ENCODE peak calls at places on chromosome X, in seven cellular contexts. G, B, C, D, P, A and Y are unnamed samples.

GRCh38 chrX:70477734-70478075 is 33.1 kb downstream of the DLG3 start:
- DNase-seq in G (no peak), B (no peak), C (no peak), D (no peak), P (no peak), A (no peak), Y (no peak)

GRCh38 chrX:20666316-20666715 is 399.6 kb upstream of the RPS6KA3 start:
- DNase-seq in G (no peak), B (no peak), C (no peak), D (no peak), P (no peak), A (no peak), Y (no peak)

GRCh38 chrX:107840971-107841370 is 15.3 kb downstream of the MID2 start:
- DNase-seq in G (no peak), B (no peak), C (no peak), D (no peak), P (no peak), A (no peak), Y (no peak)

GRCh38 chrX:110915120-110915519 is 119.5 kb upstream of the CHRDL1 start:
- DNase-seq in G (peak), B (no peak), C (no peak), D (no peak), P (peak), A (no peak), Y (no peak)

GRCh38 chrX:44343412-44343942 is at the start of gene EFHC2:
- DNase-seq in G (no peak), B (peak), C (peak), D (no peak), P (peak), A (peak), Y (no peak)

GRCh38 chrX:19382500-19383145 is 38.9 kb downstream of the PDHA1 start:
- DNase-seq in G (peak), B (peak), C (peak), D (peak), P (peak), A (peak), Y (peak)

GRCh38 chrX:56130436-56130835 is 101.7 kb upstream of the KLF8 start:
- DNase-seq in G (no peak), B (no peak), C (no peak), D (no peak), P (no peak), A (no peak), Y (no peak)

GRCh38 chrX:139932077-139932900 is 564 bp downstream of the ATP11C start:
- DNase-seq in G (peak), B (no peak), C (no peak), D (peak), P (peak), A (no peak), Y (no peak)

GRCh38 chrX:65578346-65578745 is 43.8 kb upstream of the LAS1L start:
- DNase-seq in G (no peak), B (no peak), C (no peak), D (no peak), P (no peak), A (no peak), Y (no peak)

GRCh38 chrX:101028562-101028961 is 23.3 kb downstream of the TRMT2B start:
- DNase-seq in G (no peak), B (peak), C (no peak), D (no peak), P (no peak), A (no peak), Y (no peak)

GRCh38 chrX:154372612-154373022 is 1.8 kb downstream of the FLNA start:
- DNase-seq in G (peak), B (peak), C (no peak), D (no peak), P (peak), A (no peak), Y (no peak)

GRCh38 chrX:149453911-149454820 is 50.9 kb downstream of the IDS start:
- DNase-seq in G (no peak), B (no peak), C (no peak), D (no peak), P (no peak), A (no peak), Y (no peak)

GRCh38 chrX:143854006-143854405 is 29.9 kb upstream of the UBE2NL start:
- DNase-seq in G (peak), B (no peak), C (no peak), D (no peak), P (peak), A (no peak), Y (no peak)

GRCh38 chrX:84219551-84219950 is 31.6 kb upstream of the RPS6KA6 start:
- DNase-seq in G (no peak), B (peak), C (no peak), D (no peak), P (no peak), A (no peak), Y (no peak)

DNA sequence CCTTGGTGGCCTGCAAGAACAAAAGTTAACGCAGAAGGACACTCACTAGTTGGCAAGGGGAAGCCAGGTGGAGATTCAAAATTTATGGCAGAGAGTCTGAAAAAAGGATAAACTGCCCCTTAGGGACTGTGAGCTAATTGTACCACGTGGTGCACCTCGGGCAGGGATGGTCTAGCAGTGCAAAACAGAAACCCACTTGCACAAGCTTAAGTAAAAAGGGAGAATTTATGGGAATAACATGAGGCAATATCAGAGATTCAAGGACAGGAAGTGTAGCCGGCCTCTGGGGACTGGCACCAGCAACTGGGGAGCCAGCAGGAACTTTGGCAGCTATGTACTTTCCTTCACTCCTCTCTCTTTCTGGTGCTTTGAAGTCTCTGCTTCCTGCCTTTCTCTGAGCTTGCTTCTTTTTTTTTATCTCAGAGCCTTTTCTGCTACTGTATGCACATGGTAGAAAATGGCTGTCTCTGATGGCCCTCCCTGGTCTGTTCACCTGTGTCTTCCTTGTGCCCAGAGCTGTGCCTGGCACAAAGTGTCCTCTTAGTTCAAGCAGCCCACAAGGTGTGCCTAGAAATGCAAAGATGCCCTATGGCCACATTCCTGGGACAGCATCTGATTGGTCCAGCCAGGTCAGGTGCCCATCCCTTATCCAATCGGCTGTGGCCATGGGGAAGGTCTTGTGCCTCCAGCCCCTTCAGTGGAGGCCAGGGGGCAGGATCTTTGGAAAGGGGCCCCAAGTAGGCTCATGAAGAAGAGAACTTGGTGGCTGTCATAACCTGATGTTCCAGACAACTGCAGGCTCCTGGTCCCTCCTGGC is 114.8 kb upstream of the ATP6AP2 start:
- DNase-seq in G (no peak), B (no peak), C (no peak), D (no peak), P (peak), A (no peak), Y (no peak)
- H3K23ac ChIP-seq in G (no peak), B (no peak), C (no peak), D (no peak), P (no peak), A (no peak), Y (no peak)

GRCh38 chrX:67295924-67296323 is 247.9 kb upstream of the AR start:
- DNase-seq in G (no peak), B (no peak), C (no peak), D (no peak), P (no peak), A (no peak), Y (no peak)
- H3K4me2 ChIP-seq in G (no peak), B (no peak), C (no peak), D (no peak), P (no peak), A (no peak), Y (no peak)

GRCh38 chrX:133493366-133493765 is 78.1 kb upstream of the GPC4 start:
- DNase-seq in G (no peak), B (no peak), C (no peak), D (no peak), P (no peak), A (no peak), Y (no peak)

GRCh38 chrX:133495464-133496391 is 80.4 kb upstream of the GPC4 start:
- DNase-seq in G (peak), B (no peak), C (no peak), D (no peak), P (peak), A (no peak), Y (no peak)

GRCh38 chrX:133490955-133491354 is 75.7 kb upstream of the GPC4 start:
- DNase-seq in G (no peak), B (no peak), C (no peak), D (no peak), P (no peak), A (no peak), Y (no peak)
- H3K18ac ChIP-seq in G (no peak), B (no peak), C (no peak), D (no peak), P (no peak), A (no peak), Y (no peak)

DNA sequence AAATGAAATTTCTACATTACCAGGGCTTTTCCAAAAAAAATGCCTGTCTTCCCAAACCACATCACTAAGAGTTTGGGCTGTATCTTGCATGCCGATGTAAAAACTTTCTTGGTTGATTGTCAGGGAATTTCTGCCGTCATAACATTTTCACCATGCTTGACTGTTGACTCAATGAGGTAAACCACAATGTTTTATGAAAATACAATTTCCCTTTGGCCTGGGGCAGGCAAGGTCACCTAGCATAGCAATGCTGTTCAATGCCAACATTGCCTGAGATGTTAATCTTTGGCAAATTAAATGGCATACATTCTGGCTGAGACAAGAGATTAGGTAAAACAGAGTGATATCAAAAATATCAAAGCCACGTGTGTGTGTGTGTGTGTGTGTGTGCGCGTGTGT is 137.1 kb upstream of the TBL1X start:
- DNase-seq in G (peak), B (no peak), C (no peak), D (peak), P (peak), A (no peak), Y (no peak)
- H3K23ac ChIP-seq in G (no peak), B (no peak), C (no peak), D (no peak), P (no peak), A (no peak), Y (no peak)

DNA sequence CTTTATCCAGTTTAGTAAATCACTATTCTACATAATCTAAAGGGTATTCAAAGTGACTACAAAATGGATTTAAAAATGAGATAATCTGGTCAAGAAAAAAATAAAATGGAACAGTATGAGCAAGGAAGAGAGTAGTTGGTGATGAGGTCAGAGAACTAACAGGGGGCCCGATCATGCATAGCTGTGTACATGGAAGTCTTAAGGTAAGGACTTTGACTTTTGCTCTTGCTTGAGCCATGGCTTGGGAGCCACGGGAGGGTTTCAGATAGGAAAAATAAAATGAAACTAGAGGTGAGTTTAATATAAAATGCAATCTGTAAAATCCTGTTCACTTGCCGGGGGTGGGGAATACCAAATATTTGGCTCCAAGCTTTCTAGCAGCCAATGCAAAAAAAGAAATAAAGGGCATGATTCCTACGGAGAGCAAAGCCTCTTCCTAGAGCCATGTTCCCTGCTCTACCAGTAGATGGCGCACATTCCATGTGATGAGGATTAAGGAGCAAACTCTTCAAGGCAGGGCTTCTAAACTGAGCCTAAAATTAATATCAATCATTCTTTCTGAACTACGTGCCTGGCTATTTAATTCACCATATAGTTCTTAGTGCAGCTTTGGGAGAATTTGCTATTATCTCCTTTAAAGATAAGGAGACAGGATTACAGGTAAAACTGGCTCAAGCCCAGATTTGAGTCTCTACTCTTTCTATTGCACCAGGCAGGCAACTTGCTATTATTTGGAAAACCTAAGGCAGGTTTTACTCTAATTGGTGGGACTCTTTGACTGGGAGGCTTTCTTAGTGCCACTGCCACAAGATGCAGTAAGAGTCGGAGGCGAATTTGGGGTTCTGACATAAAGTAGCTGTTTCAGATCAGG is 6.8 kb upstream of the CLCN5 start:
- DNase-seq in G (peak), B (peak), C (no peak), D (peak), P (peak), A (no peak), Y (peak)
- H3K4me2 ChIP-seq in G (no peak), B (no peak), C (no peak), D (no peak), P (no peak), A (no peak), Y (no peak)

GRCh38 chrX:109719262-109719661 is 13.8 kb downstream of the ACSL4 start:
- DNase-seq in G (no peak), B (peak), C (no peak), D (no peak), P (no peak), A (no peak), Y (no peak)
- H3K18ac ChIP-seq in G (no peak), B (no peak), C (no peak), D (no peak), P (no peak), A (no peak), Y (no peak)

DNA sequence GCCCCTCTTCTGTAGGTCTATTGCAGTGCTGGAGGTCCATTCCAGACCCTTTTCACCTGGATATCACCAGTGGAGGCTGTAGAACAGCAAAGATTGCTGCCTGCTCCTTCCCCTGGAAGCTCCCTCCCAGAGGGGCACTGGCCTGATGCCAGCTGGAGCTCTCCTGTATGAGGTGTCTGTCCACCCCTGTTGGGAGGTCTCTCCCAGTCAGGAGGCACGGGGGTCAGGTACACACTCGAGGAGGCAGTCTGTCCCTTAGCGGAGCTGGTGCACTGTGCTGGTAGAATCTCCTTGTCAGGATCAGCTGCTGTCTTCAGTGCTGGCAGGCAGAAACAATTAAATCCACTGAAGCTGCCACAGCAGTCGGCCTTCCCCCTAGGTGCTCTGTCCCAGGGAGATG is 276.6 kb downstream of the IL1RAPL2 start:
- DNase-seq in G (no peak), B (no peak), C (no peak), D (no peak), P (no peak), A (no peak), Y (no peak)
- H3K23ac ChIP-seq in G (no peak), B (no peak), C (no peak), D (no peak), P (no peak), A (no peak), Y (no peak)